ENCODE peak calls at places on chromosome 2, in five cellular contexts. G is small intestine, D is ovary, F is neural progenitor cell, T is heart right ventricle. B is an unnamed sample. For H3K9me3, the result is how much of the 10 kb centered on the place peaks cover.

GRCh38 chr2:215395687-215396460 is 40.0 kb downstream of the FN1 start:
- DNase-seq in D (no peak), F (no peak), G (no peak), T (no peak), B (no peak)

GRCh38 chr2:119234021-119235019 is 10.7 kb downstream of the STEAP3 start:
- DNase-seq in D (no peak), G (no peak), F (peak), T (no peak), B (no peak)

GRCh38 chr2:233705911-233706506 is 6.7 kb upstream of the UGT1A5 start:
- DNase-seq in F (no peak), G (peak), D (no peak), T (no peak), B (no peak)

GRCh38 chr2:219298759-219299371 is 10.3 kb downstream of the PTPRN start:
- DNase-seq in G (peak), T (peak), D (peak), F (peak), B (peak)

GRCh38 chr2:164314148-164314547 is 307.1 kb downstream of the GRB14 start:
- DNase-seq in G (peak), T (no peak), D (no peak), F (no peak), B (no peak)

GRCh38 chr2:10400568-10400977 is 47.6 kb downstream of the ODC1 start:
- DNase-seq in G (no peak), T (peak), D (no peak), F (no peak), B (no peak)

GRCh38 chr2:220931491-220931890 is 640.6 kb downstream of the EPHA4 start:
- DNase-seq in G (no peak), F (no peak), T (no peak), D (no peak), B (no peak)

GRCh38 chr2:135744761-135745314 is 3.2 kb downstream of the UBXN4 start:
- DNase-seq in D (no peak), G (peak), T (no peak), F (peak), B (no peak)

GRCh38 chr2:218806346-218806978 is 24.5 kb downstream of the CYP27A1 start:
- DNase-seq in T (peak), D (peak), G (peak), F (no peak), B (no peak)

GRCh38 chr2:37379881-37380296 is 35.5 kb downstream of the QPCT start:
- DNase-seq in T (no peak), F (no peak), G (no peak), D (no peak), B (no peak)

GRCh38 chr2:149904816-149905215 is 317.2 kb upstream of the MMADHC start:
- DNase-seq in G (no peak), D (no peak), T (no peak), F (no peak), B (no peak)

GRCh38 chr2:212960336-212960735 is 191.1 kb downstream of the IKZF2 start:
- DNase-seq in D (no peak), T (no peak), G (no peak), F (no peak), B (no peak)

GRCh38 chr2:18740428-18740827 is 151.1 kb upstream of the NT5C1B start:
- DNase-seq in G (no peak), D (no peak), F (no peak), T (peak), B (no peak)

GRCh38 chr2:132701810-132702209 is 31.8 kb upstream of the LYPD1 start:
- DNase-seq in F (no peak), T (no peak), G (no peak), D (no peak), B (no peak)

GRCh38 chr2:25418944-25419677 is 77.4 kb upstream of the DNMT3A start:
- DNase-seq in D (no peak), F (no peak), T (no peak), G (no peak), B (no peak)

GRCh38 chr2:174595904-174596397 is 1.7 kb downstream of the WIPF1 start:
- DNase-seq in T (no peak), F (no peak), D (no peak), G (no peak), B (no peak)

GRCh38 chr2:59920961-59921360 is 632.5 kb downstream of the BCL11A start:
- DNase-seq in T (no peak), F (no peak), G (no peak), D (no peak), B (no peak)

GRCh38 chr2:176385838-176386237 is 116.6 kb downstream of the MTX2 start:
- DNase-seq in F (no peak), T (no peak), G (no peak), D (no peak), B (no peak)

GRCh38 chr2:43854671-43855070 is 15.9 kb downstream of the ABCG8 start:
- DNase-seq in D (no peak), F (no peak), G (no peak), T (no peak), B (no peak)

GRCh38 chr2:43158259-43158880 is 68.0 kb downstream of the ZFP36L2 start:
- DNase-seq in D (peak), F (no peak), G (peak), T (peak), B (peak)

GRCh38 chr2:240714747-240715725 is 23.4 kb downstream of the AQP12A start:
- DNase-seq in D (no peak), F (no peak), G (no peak), T (no peak), B (no peak)

GRCh38 chr2:44959855-44960254 is 18.4 kb downstream of the SIX3 start:
- DNase-seq in F (no peak), D (no peak), G (no peak), T (no peak), B (no peak)

GRCh38 chr2:155363349-155363888 is 664.9 kb downstream of the KCNJ3 start:
- DNase-seq in D (no peak), T (no peak), F (no peak), G (no peak), B (no peak)

GRCh38 chr2:157052685-157053224 is 204.8 kb upstream of the GALNT5 start:
- DNase-seq in G (peak), D (no peak), T (no peak), F (no peak), B (no peak)

GRCh38 chr2:149562304-149562703 is 25.3 kb downstream of the MMADHC start:
- DNase-seq in D (no peak), G (peak), T (no peak), F (no peak), B (no peak)

GRCh38 chr2:12828932-12829331 is 112.2 kb downstream of the TRIB2 start:
- DNase-seq in T (no peak), D (no peak), F (peak), G (no peak), B (no peak)

GRCh38 chr2:140863713-140864112 is 1267.1 kb downstream of the LRP1B start:
- DNase-seq in F (peak), T (no peak), D (no peak), G (peak), B (no peak)

GRCh38 chr2:195106681-195107380 is 550.2 kb upstream of the SLC39A10 start:
- DNase-seq in T (no peak), G (no peak), D (no peak), F (no peak), B (no peak)
- H3K9me3 ChIP-seq in T (under half), G (under half), D (under half), F (under half), B (under half)

DNA sequence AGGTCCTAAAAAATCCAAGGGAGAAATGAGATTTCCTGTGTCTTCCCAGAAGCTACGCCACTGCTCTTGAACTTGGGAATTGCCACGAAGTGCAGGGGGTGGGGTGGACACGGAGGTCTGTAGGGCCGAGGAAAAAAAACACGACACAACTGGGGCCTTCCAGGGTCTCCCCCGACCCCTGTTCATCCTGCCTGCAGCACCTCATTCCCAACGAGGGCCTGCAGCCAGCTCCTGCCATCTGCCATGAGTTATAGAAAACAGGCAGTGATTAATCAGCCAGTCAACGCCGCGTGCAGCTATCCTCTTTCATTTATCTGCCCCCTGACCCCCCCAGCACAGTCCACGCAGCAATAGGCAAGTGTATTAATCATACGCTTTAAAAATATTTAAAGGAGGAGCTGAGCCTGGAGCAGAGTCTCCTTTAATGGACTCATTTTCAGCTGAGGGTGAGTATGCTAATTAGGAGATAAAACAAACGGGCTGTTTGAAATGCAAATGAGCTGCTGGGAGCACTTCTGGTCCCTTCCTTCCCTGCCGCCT is 209.9 kb downstream of the TFCP2L1 start:
- DNase-seq in D (peak), G (peak), T (no peak), F (peak), B (peak)
- H3K4me3 ChIP-seq in D (no peak), G (no peak), T (no peak), F (peak), B (no peak)

GRCh38 chr2:74941284-74941683 is 17.2 kb upstream of the POLE4 start:
- DNase-seq in T (no peak), D (no peak), F (no peak), G (no peak), B (no peak)
- H3K9me3 ChIP-seq in T (under half), D (under half), F (under half), G (under half), B (under half)

DNA sequence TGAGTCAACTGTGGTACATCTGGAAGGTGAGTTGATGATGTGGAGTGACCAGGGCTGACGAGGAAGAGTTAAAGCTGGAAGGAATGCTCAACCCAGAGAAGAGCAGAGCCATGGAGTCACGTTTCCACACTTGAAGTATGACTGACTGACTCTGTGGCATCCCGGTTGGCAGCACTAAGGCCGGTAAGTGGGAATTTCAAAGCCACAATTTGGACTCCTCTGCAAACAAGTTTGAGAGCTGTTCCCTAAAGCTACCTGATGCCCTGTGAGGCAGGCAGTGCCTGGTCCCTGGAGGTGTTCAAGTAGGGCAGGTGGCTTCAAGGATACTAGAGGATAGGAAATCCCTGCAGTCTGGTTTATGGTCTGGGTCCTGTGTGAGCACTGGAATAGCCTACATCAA is 69.3 kb upstream of the ITGB6 start:
- DNase-seq in T (peak), D (no peak), G (no peak), F (no peak), B (no peak)
- H3K4me3 ChIP-seq in T (peak), D (peak), G (peak), F (peak), B (peak)

GRCh38 chr2:6841537-6842287 is 24.0 kb downstream of the CMPK2 start:
- DNase-seq in F (no peak), D (no peak), T (no peak), G (no peak), B (no peak)
- H3K9me3 ChIP-seq in F (under half), D (under half), T (under half), G (under half), B (under half)

B was measured in CD4-positive, CD25-positive, alpha-beta regulatory T cell.